ENCODE peak calls at places on chromosomes 1 and 21, in eight cellular contexts. P, W, N, U, R, F, M and S are unnamed samples.

GRCh38 chr1:46692806-46693770 is 21.4 kb downstream of the TEX38 start:
- DNase-seq in F (no peak), N (no peak), R (no peak), P (no peak), U (no peak), W (no peak), M (no peak), S (no peak)

GRCh38 chr1:170695955-170696590 is 32.1 kb downstream of the PRRX1 start:
- DNase-seq in W (no peak), U (no peak), N (no peak), M (no peak), R (no peak), P (no peak), F (no peak), S (no peak)

GRCh38 chr1:197686231-197686630 is 89.0 kb downstream of the DENND1B start:
- DNase-seq in P (no peak), U (no peak), W (no peak), R (no peak), F (no peak), M (no peak), N (no peak), S (no peak)

GRCh38 chr1:179866616-179867015 is 11.0 kb downstream of the TOR1AIP2 start:
- DNase-seq in N (no peak), U (no peak), M (no peak), P (no peak), F (no peak), R (no peak), W (no peak), S (no peak)

GRCh38 chr1:108557311-108557710 is 2.6 kb upstream of the EEIG2 start:
- DNase-seq in N (no peak), R (no peak), U (peak), M (no peak), P (no peak), F (no peak), W (no peak), S (no peak)

GRCh38 chr1:181391297-181391905 is 91.9 kb upstream of the CACNA1E start:
- DNase-seq in N (no peak), U (no peak), F (no peak), P (no peak), W (no peak), M (no peak), R (no peak), S (no peak)

GRCh38 chr1:177928194-177928593 is 41.7 kb downstream of the SEC16B start:
- DNase-seq in P (no peak), R (no peak), M (no peak), F (no peak), W (no peak), N (peak), U (no peak), S (peak)

GRCh38 chr1:103616362-103616761 is 865 bp upstream of the AMY2A start:
- DNase-seq in N (no peak), R (no peak), U (no peak), M (no peak), P (no peak), F (no peak), W (no peak), S (no peak)

GRCh38 chr21:23020969-23021368 is 2022.8 kb downstream of the NCAM2 start:
- DNase-seq in P (no peak), N (no peak), R (no peak), M (no peak), W (no peak), F (no peak), U (no peak), S (no peak)

GRCh38 chr1:78855258-78855657 is 151.3 kb downstream of the ADGRL4 start:
- DNase-seq in W (no peak), M (no peak), F (no peak), N (no peak), R (no peak), U (no peak), P (no peak), S (no peak)

GRCh38 chr1:245785433-245785832 is 630.6 kb downstream of the KIF26B start:
- DNase-seq in R (no peak), P (no peak), N (no peak), F (no peak), M (no peak), W (no peak), U (no peak), S (no peak)

GRCh38 chr1:171935664-171936063 is 94.4 kb downstream of the DNM3 start:
- DNase-seq in F (no peak), M (no peak), W (no peak), U (no peak), N (no peak), P (no peak), R (no peak), S (no peak)

GRCh38 chr1:155178441-155179106 is 4.9 kb downstream of the TRIM46 start:
- DNase-seq in R (no peak), N (no peak), P (no peak), W (no peak), F (no peak), M (no peak), U (no peak), S (no peak)

GRCh38 chr1:40389234-40389815 is 15.8 kb downstream of the SMAP2 start:
- DNase-seq in F (no peak), N (no peak), U (no peak), P (no peak), W (no peak), R (no peak), M (no peak), S (no peak)

GRCh38 chr1:58412071-58412580 is 134.4 kb downstream of the OMA1 start:
- DNase-seq in M (no peak), U (no peak), N (peak), P (no peak), W (peak), R (no peak), F (no peak), S (no peak)

GRCh38 chr1:161052899-161053298 is 7.1 kb upstream of the USF1 start:
- DNase-seq in W (no peak), P (no peak), U (no peak), R (no peak), M (no peak), N (no peak), F (no peak), S (no peak)